ENCODE peak calls at places on chromosome 12, in five cellular contexts. C, T, Y, K and V are unnamed samples.
A peak's percentile ranks its signal among the peaks of the same experiment; 100 is the strongest.

GRCh38 chr12:84995646-84996045 is 40.4 kb downstream of the TSPAN19 start:
- DNase-seq in Y (no peak), T (no peak), C (no peak), K (no peak), V (no peak)

GRCh38 chr12:57230381-57231155 is 1.1 kb downstream of the SHMT2 start:
- DNase-seq in T (no peak), Y (peak; percentile 11), K (no peak), C (no peak), V (no peak)

GRCh38 chr12:49636574-49636973 is 13.2 kb downstream of the PRPF40B start:
- DNase-seq in K (no peak), T (no peak), Y (no peak), C (no peak), V (no peak)

GRCh38 chr12:96260644-96261043 is 66.5 kb downstream of the ELK3 start:
- DNase-seq in K (no peak), T (no peak), C (no peak), Y (no peak), V (no peak)

GRCh38 chr12:23803547-23803946 is 145.9 kb downstream of the SOX5 start:
- DNase-seq in Y (no peak), K (no peak), T (no peak), C (no peak), V (no peak)

GRCh38 chr12:113240395-113240794 is 19.1 kb downstream of the TPCN1 start:
- DNase-seq in T (no peak), K (no peak), C (no peak), Y (no peak), V (no peak)

GRCh38 chr12:29207120-29207519 is 58.0 kb downstream of the FAR2 start:
- DNase-seq in C (no peak), T (no peak), Y (no peak), K (no peak), V (no peak)

GRCh38 chr12:66188584-66189475 is at the start of gene IRAK3:
- DNase-seq in Y (peak; percentile 91), T (peak; percentile 66), C (peak; percentile 80), K (peak; percentile 8), V (peak; percentile 69)

GRCh38 chr12:3090238-3091029 is 13.3 kb downstream of the TSPAN9 start:
- DNase-seq in Y (no peak), T (no peak), C (no peak), K (no peak), V (no peak)

GRCh38 chr12:122111070-122111750 is 32.7 kb downstream of the MLXIP start:
- DNase-seq in T (no peak), K (no peak), C (peak; percentile 13), Y (no peak), V (no peak)

GRCh38 chr12:131044136-131044535 is 90.4 kb downstream of the ADGRD1 start:
- DNase-seq in T (no peak), Y (no peak), K (no peak), C (no peak), V (no peak)

GRCh38 chr12:25655702-25656101 is 102.6 kb upstream of the LMNTD1 start:
- DNase-seq in T (no peak), C (no peak), K (no peak), Y (no peak), V (peak; percentile 8)

GRCh38 chr12:89451876-89452275 is 72.7 kb downstream of the GALNT4 start:
- DNase-seq in C (no peak), T (peak; percentile 90), K (no peak), Y (peak; percentile 25), V (peak; percentile 28)

GRCh38 chr12:64221656-64222010 is 463 bp downstream of the KICS2 start:
- DNase-seq in K (peak; percentile 43), Y (peak; percentile 87), T (peak; percentile 89), C (peak; percentile 72), V (peak; percentile 93)

GRCh38 chr12:111858186-111858585 is 16.2 kb downstream of the MAPKAPK5 start:
- DNase-seq in K (no peak), T (no peak), Y (no peak), C (no peak), V (no peak)

GRCh38 chr12:6201199-6201608 is 1.0 kb downstream of the CD9 start:
- DNase-seq in Y (no peak), T (no peak), C (no peak), K (no peak), V (peak; percentile 48)

GRCh38 chr12:57240069-57240921 is 10.7 kb downstream of the STAC3 start:
- DNase-seq in K (peak; percentile 55), C (peak; percentile 54), Y (peak; percentile 49), T (peak; percentile 68), V (peak; percentile 85)

GRCh38 chr12:29216797-29217583 is 67.9 kb downstream of the FAR2 start:
- DNase-seq in Y (no peak), K (no peak), T (peak; percentile 45), C (no peak), V (no peak)

GRCh38 chr12:94326727-94327126 is 132.9 kb downstream of the CEP83 start:
- DNase-seq in T (peak; percentile 40), K (no peak), Y (no peak), C (no peak), V (no peak)

GRCh38 chr12:95216704-95217376 is 427 bp downstream of the FGD6 start:
- DNase-seq in Y (no peak), C (no peak), K (no peak), T (no peak), V (no peak)

GRCh38 chr12:121560392-121561021 is 20.3 kb downstream of the KDM2B start:
- DNase-seq in C (no peak), Y (no peak), T (no peak), K (no peak), V (no peak)

GRCh38 chr12:67327466-67327865 is 58.3 kb downstream of the CAND1 start:
- DNase-seq in C (peak; percentile 28), K (no peak), Y (no peak), T (no peak), V (no peak)

GRCh38 chr12:121947966-121948365 is 29.6 kb downstream of the CFAP251 start:
- DNase-seq in T (no peak), C (no peak), Y (no peak), K (no peak), V (no peak)

GRCh38 chr12:57893460-57894353 is 47.2 kb upstream of the CTDSP2 start:
- DNase-seq in T (peak; percentile 97), C (peak; percentile 89), Y (peak; percentile 93), K (no peak), V (peak; percentile 94)

GRCh38 chr12:107459649-107460048 is 225.9 kb upstream of the PWP1 start:
- DNase-seq in T (no peak), C (no peak), Y (no peak), K (no peak), V (no peak)

GRCh38 chr12:121438207-121438606 is 38.3 kb downstream of the RNF34 start:
- DNase-seq in Y (no peak), T (no peak), K (no peak), C (no peak), V (no peak)

DNA sequence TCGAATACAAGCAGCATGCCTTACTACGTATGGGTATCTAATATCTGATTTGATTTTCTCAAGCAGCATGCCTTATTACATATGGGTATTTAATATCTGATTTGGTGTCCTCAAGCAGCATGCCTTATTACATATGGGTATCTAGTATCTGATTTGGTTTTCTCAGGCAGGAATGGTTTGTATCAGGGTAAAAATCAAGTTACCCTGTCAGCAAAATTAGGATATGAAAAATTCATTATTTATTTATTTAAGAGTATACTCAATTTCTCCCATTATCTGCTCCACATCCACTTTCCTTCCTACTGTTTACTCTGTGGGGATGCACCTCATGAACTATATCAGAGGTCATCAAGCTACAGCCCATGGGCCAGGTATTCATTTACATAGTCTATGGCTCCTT is 21.9 kb downstream of the ZNF891 start:
- DNase-seq in T (no peak), Y (no peak), K (no peak), C (no peak), V (no peak)
- H3K9me3 ChIP-seq in T (peaks cover 96% of the 10 kb centered on the region), Y (peaks cover 100% of the 10 kb centered on the region), K (peaks cover 57% of the 10 kb centered on the region), C (peaks cover 63% of the 10 kb centered on the region), V (peaks cover 83% of the 10 kb centered on the region)

GRCh38 chr12:10571141-10571540 is 42.3 kb downstream of the MAGOHB start:
- DNase-seq in T (no peak), K (no peak), C (no peak), Y (no peak), V (no peak)
- H3K9me3 ChIP-seq in T (no peaks in the 10 kb centered on the region), K (no peaks in the 10 kb centered on the region), C (no peaks in the 10 kb centered on the region), Y (no peaks in the 10 kb centered on the region), V (no peaks in the 10 kb centered on the region)

DNA sequence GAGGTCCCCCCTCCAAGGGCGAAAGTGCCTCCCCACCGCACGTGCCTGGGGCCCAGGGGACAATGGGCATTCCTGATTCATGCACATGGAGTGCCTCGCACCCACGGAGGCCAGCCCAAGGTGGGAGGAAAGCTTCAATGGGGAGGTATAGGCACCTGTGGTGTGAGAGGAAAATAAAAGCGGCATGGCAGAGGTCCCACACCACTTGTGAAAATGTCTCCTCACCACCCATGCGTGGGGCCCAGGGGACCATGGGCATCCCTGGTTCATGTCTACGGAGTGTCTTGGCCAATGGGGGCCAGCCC is 384.7 kb downstream of the ALG10 start:
- DNase-seq in T (no peak), K (peak; percentile 3), C (peak; percentile 3), Y (no peak), V (no peak)
- H3K9me3 ChIP-seq in T (peaks cover 54% of the 10 kb centered on the region), K (peaks cover 4% of the 10 kb centered on the region), C (no peaks in the 10 kb centered on the region), Y (peaks cover 99% of the 10 kb centered on the region), V (peaks cover 20% of the 10 kb centered on the region)

GRCh38 chr12:129213551-129213950 is 360.3 kb downstream of the GLT1D1 start:
- DNase-seq in K (no peak), Y (no peak), T (no peak), C (no peak), V (no peak)

GRCh38 chr12:129208566-129208965 is 355.3 kb downstream of the GLT1D1 start:
- DNase-seq in K (no peak), T (no peak), C (no peak), Y (no peak), V (no peak)

GRCh38 chr12:129215436-129216025 is 362.3 kb downstream of the GLT1D1 start:
- DNase-seq in C (no peak), T (no peak), K (no peak), Y (no peak), V (no peak)

GRCh38 chr12:129212221-129212630 is 358.9 kb downstream of the GLT1D1 start:
- DNase-seq in Y (no peak), K (no peak), C (no peak), T (no peak), V (peak; percentile 78)
- H3K9me3 ChIP-seq in Y (peaks cover 24% of the 10 kb centered on the region), K (no peaks in the 10 kb centered on the region), C (no peaks in the 10 kb centered on the region), T (peaks cover 14% of the 10 kb centered on the region), V (no peaks in the 10 kb centered on the region)

GRCh38 chr12:623865-624372 is 39.3 kb downstream of the NINJ2 start:
- DNase-seq in Y (no peak), K (no peak), C (no peak), T (no peak), V (no peak)
- H3K9me3 ChIP-seq in Y (no peaks in the 10 kb centered on the region), K (no peaks in the 10 kb centered on the region), C (no peaks in the 10 kb centered on the region), T (no peaks in the 10 kb centered on the region), V (no peaks in the 10 kb centered on the region)

DNA sequence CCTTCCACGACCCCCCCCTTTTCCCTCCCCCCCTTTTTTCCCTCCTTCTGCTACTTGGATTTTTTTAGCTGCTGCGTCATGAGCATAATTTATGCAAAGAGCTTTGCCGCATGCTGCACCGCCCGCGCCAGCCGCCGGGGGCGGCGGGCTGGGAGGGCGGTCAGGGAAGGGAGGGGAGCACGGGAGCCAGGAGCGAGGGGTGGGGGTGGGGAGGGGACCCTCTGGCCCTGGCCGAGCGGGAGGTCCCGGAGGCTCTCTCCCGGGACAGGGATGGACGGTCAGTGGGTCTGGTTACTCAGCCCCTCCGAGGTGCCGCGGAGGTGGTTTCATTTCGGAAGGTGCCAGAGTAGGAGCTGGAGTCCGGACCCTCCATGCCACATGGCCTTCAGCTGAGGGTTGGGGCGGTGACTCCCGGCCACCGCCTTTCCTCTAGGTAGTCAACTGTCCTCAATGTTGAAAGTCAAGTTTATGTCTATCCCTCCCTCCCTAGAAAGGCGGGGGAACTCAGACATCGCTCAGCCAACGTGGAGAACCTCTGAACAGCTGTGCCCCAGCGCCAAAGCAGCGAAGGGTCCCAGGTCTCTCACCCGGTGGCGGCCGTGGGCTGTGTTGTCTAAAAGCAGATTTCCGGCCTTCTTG is at the start of gene POU6F1:
- DNase-seq in Y (peak; percentile 63), K (peak; percentile 62), T (peak; percentile 90), C (peak; percentile 77), V (peak; percentile 93)
- H3K9me3 ChIP-seq in Y (no peaks in the 10 kb centered on the region), K (no peaks in the 10 kb centered on the region), T (no peaks in the 10 kb centered on the region), C (no peaks in the 10 kb centered on the region), V (no peaks in the 10 kb centered on the region)